ENCODE peak calls at places on chromosomes 1 and 21, in seven cellular contexts. I, E, T, U, L, F and H are unnamed samples.

GRCh38 chr1:234398849-234399381 is 25.7 kb downstream of the COA6 start:
- DNase-seq in E (peak), F (no peak), U (peak), I (no peak), L (no peak), T (no peak), H (no peak)

GRCh38 chr1:58430355-58431335 is 115.9 kb downstream of the OMA1 start:
- DNase-seq in T (no peak), U (no peak), L (no peak), E (no peak), F (no peak), I (no peak), H (no peak)

GRCh38 chr1:67673468-67674201 is 11.4 kb upstream of the GADD45A start:
- DNase-seq in T (no peak), L (no peak), F (no peak), E (no peak), U (no peak), I (no peak), H (no peak)

GRCh38 chr1:147549526-147549925 is 8.2 kb downstream of the BCL9 start:
- DNase-seq in U (no peak), F (no peak), L (no peak), I (no peak), E (no peak), T (no peak), H (peak)

GRCh38 chr1:202733251-202733650 is 23.0 kb upstream of the SYT2 start:
- DNase-seq in U (no peak), T (no peak), F (no peak), E (no peak), L (no peak), I (no peak), H (no peak)

GRCh38 chr21:46194374-46195334 is 10.4 kb upstream of the SPATC1L start:
- DNase-seq in F (no peak), E (no peak), T (no peak), L (no peak), U (no peak), I (no peak), H (no peak)

GRCh38 chr21:45415943-45416611 is 11.1 kb downstream of the COL18A1 start:
- DNase-seq in U (no peak), F (no peak), T (no peak), L (no peak), I (no peak), E (no peak), H (no peak)

GRCh38 chr1:55134152-55134808 is 80.9 kb downstream of the USP24 start:
- DNase-seq in F (no peak), E (no peak), T (no peak), I (no peak), L (no peak), U (no peak), H (no peak)

GRCh38 chr1:191913234-191913948 is 244.9 kb upstream of the RGS18 start:
- DNase-seq in T (no peak), U (no peak), E (no peak), F (no peak), I (no peak), L (no peak), H (no peak)

GRCh38 chr1:21175324-21175669 is 1.4 kb downstream of the EIF4G3 start:
- DNase-seq in L (no peak), E (no peak), F (peak), I (peak), T (peak), U (no peak), H (no peak)

GRCh38 chr1:151871284-151872030 is 17.9 kb upstream of the THEM5 start:
- DNase-seq in I (no peak), E (no peak), F (no peak), U (no peak), L (no peak), T (no peak), H (no peak)

GRCh38 chr1:31095298-31095981 is 29.9 kb upstream of the PUM1 start:
- DNase-seq in E (peak), T (no peak), L (no peak), U (peak), F (no peak), I (no peak), H (no peak)

GRCh38 chr1:100404816-100405215 is 52.5 kb downstream of the CDC14A start:
- DNase-seq in U (peak), E (no peak), I (no peak), L (no peak), T (no peak), F (no peak), H (no peak)

GRCh38 chr21:31198575-31198974 is 145.5 kb downstream of the TIAM1 start:
- DNase-seq in U (peak), T (peak), I (peak), E (no peak), L (no peak), F (peak), H (no peak)

GRCh38 chr1:184622136-184622823 is 132.4 kb downstream of the EDEM3 start:
- DNase-seq in E (peak), L (no peak), U (peak), T (no peak), I (peak), F (no peak), H (no peak)

GRCh38 chr1:150876111-150876434 is 326 bp downstream of the ARNT start:
- DNase-seq in U (peak), E (no peak), F (no peak), L (no peak), T (peak), I (peak), H (no peak)

GRCh38 chr21:42081138-42081537 is 10.0 kb downstream of the UMODL1 start:
- DNase-seq in E (no peak), T (no peak), U (peak), F (no peak), I (no peak), L (no peak), H (no peak)

GRCh38 chr1:240104662-240105061 is 13.0 kb downstream of the FMN2 start:
- DNase-seq in T (no peak), U (no peak), L (no peak), E (no peak), F (no peak), I (no peak), H (no peak)

GRCh38 chr1:4928186-4928585 is 273.8 kb downstream of the AJAP1 start:
- DNase-seq in I (no peak), T (no peak), F (no peak), U (no peak), E (no peak), L (no peak), H (no peak)

GRCh38 chr1:228215663-228216116 is 7.8 kb downstream of the OBSCN start:
- DNase-seq in U (no peak), T (no peak), L (no peak), F (no peak), I (no peak), E (no peak), H (no peak)

GRCh38 chr1:56418047-56418680 is 161.2 kb downstream of the PLPP3 start:
- DNase-seq in E (no peak), F (no peak), L (no peak), U (no peak), T (no peak), I (no peak), H (no peak)

GRCh38 chr1:226033599-226034390 is 28.7 kb upstream of the H3-3A start:
- DNase-seq in I (no peak), U (no peak), L (no peak), F (no peak), T (no peak), E (no peak), H (no peak)

GRCh38 chr21:40840441-40840840 is 6.5 kb downstream of the DSCAM start:
- DNase-seq in U (no peak), E (no peak), I (no peak), L (no peak), T (no peak), F (no peak), H (no peak)

GRCh38 chr1:54132485-54132884 is 20.3 kb downstream of the CDCP2 start:
- DNase-seq in L (no peak), E (no peak), U (no peak), T (no peak), I (no peak), F (no peak), H (no peak)

GRCh38 chr1:20416706-20417105 is 69.3 kb downstream of the CAMK2N1 start:
- DNase-seq in U (no peak), L (no peak), T (no peak), I (no peak), F (no peak), E (no peak), H (no peak)

GRCh38 chr1:39348278-39348677 is 143.2 kb upstream of the BMP8A start:
- DNase-seq in L (no peak), I (peak), T (no peak), E (no peak), U (no peak), F (no peak), H (no peak)

GRCh38 chr1:12272770-12273169 is 42.9 kb downstream of the VPS13D start:
- DNase-seq in F (no peak), L (no peak), T (no peak), I (peak), U (no peak), E (no peak), H (no peak)

GRCh38 chr1:52253421-52253820 is 111.5 kb downstream of the ZFYVE9 start:
- DNase-seq in E (no peak), L (no peak), T (no peak), F (no peak), I (no peak), U (peak), H (no peak)

GRCh38 chr1:246576709-246577032 is 10.4 kb downstream of the CNST start:
- DNase-seq in U (no peak), L (no peak), E (no peak), T (no peak), F (no peak), I (no peak), H (no peak)

GRCh38 chr1:183687546-183688279 is 34.6 kb upstream of the APOBEC4 start:
- DNase-seq in T (no peak), E (no peak), U (peak), F (no peak), I (no peak), L (no peak), H (no peak)

GRCh38 chr21:32520885-32521735 is 64.2 kb downstream of the TCP10L start:
- DNase-seq in E (peak), U (peak), T (peak), I (peak), L (no peak), F (no peak), H (no peak)